ENCODE peak calls at places on chromosomes 2 and 18, in seven cellular contexts. B is fibroblast of lung; U is GM23248; R is IMR-90; Q is effector memory CD4-positive, alpha-beta T cell; I is cardiac muscle cell; A is K562. D is an unnamed sample. For H3K36me3, the result is how much of the 10 kb centered on the place peaks cover.

GRCh38 chr2:113216891-113217454 is 43.2 kb downstream of the PSD4 start:
- DNase-seq in R (no peak), Q (no peak), U (no peak), I (no peak), A (no peak), B (peak), D (no peak)

GRCh38 chr18:24827500-24827899 is 367.1 kb downstream of the HRH4 start:
- DNase-seq in A (no peak), Q (no peak), I (no peak), R (peak), U (peak), B (no peak), D (no peak)

GRCh38 chr2:68980956-68981355 is 6.5 kb downstream of the GKN1 start:
- DNase-seq in Q (no peak), A (no peak), U (no peak), R (no peak), B (peak), I (no peak), D (no peak)

GRCh38 chr2:119230630-119231185 is 7.1 kb downstream of the STEAP3 start:
- DNase-seq in A (no peak), B (peak), Q (no peak), I (no peak), U (peak), R (peak), D (no peak)

GRCh38 chr2:67215214-67215613 is 181.9 kb upstream of the ETAA1 start:
- DNase-seq in R (peak), B (peak), I (peak), U (peak), Q (no peak), A (peak), D (no peak)

GRCh38 chr18:79389689-79390088 is 6.0 kb upstream of the NFATC1 start:
- DNase-seq in B (no peak), I (no peak), Q (no peak), A (no peak), U (no peak), R (no peak), D (no peak)

GRCh38 chr2:74587664-74588277 is 33.3 kb downstream of the DOK1 start:
- DNase-seq in I (peak), Q (peak), B (peak), U (peak), A (peak), R (peak), D (peak)

GRCh38 chr18:49447810-49448745 is 12.4 kb downstream of the DYM start:
- DNase-seq in I (peak), R (peak), B (peak), U (peak), A (peak), Q (no peak), D (peak)

GRCh38 chr2:215900203-215900611 is 113.1 kb downstream of the MREG start:
- DNase-seq in A (no peak), B (peak), Q (no peak), R (peak), I (no peak), U (peak), D (no peak)

GRCh38 chr2:84836215-84836614 is 44.7 kb downstream of the TRABD2A start:
- DNase-seq in A (no peak), U (no peak), I (no peak), Q (no peak), B (no peak), R (no peak), D (no peak)

GRCh38 chr2:109727929-109728447 is 66.1 kb upstream of the RGPD5 start:
- DNase-seq in U (no peak), Q (no peak), B (no peak), R (no peak), I (no peak), A (no peak), D (no peak)

GRCh38 chr2:48120759-48121242 is 214.5 kb upstream of the FBXO11 start:
- DNase-seq in R (no peak), A (no peak), Q (no peak), B (no peak), I (no peak), U (no peak), D (no peak)

GRCh38 chr2:108573070-108573469 is 38.8 kb downstream of the LIMS1 start:
- DNase-seq in A (no peak), I (no peak), B (peak), U (peak), Q (no peak), R (peak), D (no peak)

GRCh38 chr2:70124983-70125480 is 37.8 kb downstream of the PCBP1 start:
- DNase-seq in Q (peak), I (peak), B (peak), A (peak), R (peak), U (peak), D (peak)

GRCh38 chr2:126620302-126620701 is 35.7 kb upstream of the GYPC start:
- DNase-seq in U (no peak), A (no peak), R (no peak), B (no peak), Q (no peak), I (no peak), D (no peak)

GRCh38 chr2:188623995-188624643 is 332.4 kb downstream of the GULP1 start:
- DNase-seq in U (peak), R (peak), Q (no peak), I (no peak), B (peak), A (no peak), D (no peak)

GRCh38 chr2:107712857-107713256 is 113.8 kb upstream of the RGPD4 start:
- DNase-seq in B (no peak), Q (no peak), I (no peak), U (no peak), A (no peak), R (no peak), D (peak)

GRCh38 chr2:15799432-15799827 is 140.9 kb upstream of the MYCN start:
- DNase-seq in B (no peak), R (no peak), U (no peak), Q (no peak), I (no peak), A (no peak), D (no peak)

GRCh38 chr18:46013484-46014189 is 46.5 kb upstream of the EPG5 start:
- DNase-seq in B (no peak), Q (no peak), R (no peak), I (no peak), U (peak), A (no peak), D (peak)

GRCh38 chr2:233477548-233478433 is 88.8 kb downstream of the USP40 start:
- DNase-seq in B (no peak), I (no peak), R (no peak), U (no peak), A (no peak), Q (no peak), D (no peak)

GRCh38 chr2:70984576-70985282 is 6.3 kb downstream of the ANKRD53 start:
- DNase-seq in I (peak), A (peak), B (peak), Q (peak), R (peak), U (peak), D (peak)

GRCh38 chr18:3675994-3676393 is 226.0 kb downstream of the TGIF1 start:
- DNase-seq in I (no peak), A (no peak), B (no peak), Q (no peak), R (no peak), U (no peak), D (no peak)

GRCh38 chr18:54357082-54357659 is 487 bp downstream of the STARD6 start:
- DNase-seq in U (no peak), B (no peak), Q (no peak), A (no peak), I (no peak), R (peak), D (no peak)

GRCh38 chr18:1361931-1362330 is 457.3 kb downstream of the ADCYAP1 start:
- DNase-seq in I (no peak), B (no peak), A (no peak), Q (no peak), U (no peak), R (no peak), D (no peak)

GRCh38 chr2:53216805-53217204 is 550.8 kb upstream of the CHAC2 start:
- DNase-seq in I (no peak), R (no peak), B (no peak), Q (no peak), U (no peak), A (no peak), D (no peak)

GRCh38 chr18:48699761-48700160 is 160.9 kb downstream of the CTIF start:
- DNase-seq in A (no peak), U (no peak), B (no peak), I (no peak), Q (no peak), R (no peak), D (no peak)

GRCh38 chr2:219803294-219803693 is 175.9 kb downstream of the SLC4A3 start:
- DNase-seq in Q (no peak), B (peak), R (peak), I (no peak), U (peak), A (no peak), D (no peak)

GRCh38 chr18:34993289-34993688 is 47.9 kb upstream of the MAPRE2 start:
- DNase-seq in R (no peak), I (no peak), Q (no peak), B (no peak), U (no peak), A (no peak), D (no peak)

GRCh38 chr2:44801676-44802408 is 139.7 kb upstream of the SIX3 start:
- DNase-seq in U (peak), Q (no peak), R (no peak), B (peak), I (no peak), A (no peak), D (no peak)

GRCh38 chr2:25742501-25742900 is 69.1 kb upstream of the DTNB start:
- DNase-seq in Q (no peak), A (no peak), B (no peak), R (no peak), U (no peak), I (no peak), D (no peak)

GRCh38 chr2:85604568-85605339 is 2.3 kb upstream of the TMEM150A start:
- DNase-seq in B (no peak), R (no peak), Q (no peak), A (no peak), I (no peak), U (peak), D (no peak)

GRCh38 chr2:214311031-214311533 is 99.8 kb upstream of the VWC2L start:
- DNase-seq in I (no peak), Q (no peak), U (no peak), R (no peak), B (no peak), A (no peak), D (no peak)

GRCh38 chr2:24538720-24539119 is 47.7 kb downstream of the NCOA1 start:
- DNase-seq in B (no peak), U (no peak), Q (no peak), I (no peak), R (no peak), A (no peak), D (no peak)

GRCh38 chr2:99399795-99400194 is 62.6 kb downstream of the EIF5B start:
- DNase-seq in A (no peak), Q (no peak), I (no peak), B (no peak), U (no peak), R (no peak), D (no peak)
- H3K36me3 ChIP-seq in A (half or more), Q (half or more), I (half or more), B (under half), U (half or more), R (half or more), D (half or more)

GRCh38 chr18:74775239-74775638 is 177.6 kb downstream of the ZNF407 start:
- DNase-seq in B (peak), Q (no peak), A (no peak), R (peak), U (peak), I (no peak), D (no peak)
- H3K27ac ChIP-seq in B (no peak), Q (no peak), A (no peak), R (no peak), U (no peak), I (no peak), D (no peak)

GRCh38 chr18:50633992-50634391 is 74.1 kb downstream of the MAPK4 start:
- DNase-seq in A (no peak), R (no peak), I (no peak), Q (no peak), B (no peak), U (no peak), D (no peak)

GRCh38 chr18:50642439-50642838 is 82.6 kb downstream of the MAPK4 start:
- DNase-seq in U (no peak), Q (no peak), A (no peak), I (no peak), R (no peak), B (no peak), D (no peak)

GRCh38 chr18:50637961-50638622 is 78.2 kb downstream of the MAPK4 start:
- DNase-seq in Q (no peak), U (no peak), A (no peak), B (no peak), R (no peak), I (no peak), D (no peak)

GRCh38 chr18:50636366-50637057 is 76.6 kb downstream of the MAPK4 start:
- DNase-seq in B (no peak), I (no peak), A (no peak), Q (no peak), R (no peak), U (no peak), D (no peak)

GRCh38 chr18:50638623-50639398 is 78.9 kb downstream of the MAPK4 start:
- DNase-seq in I (peak), B (no peak), Q (no peak), R (no peak), U (peak), A (no peak), D (no peak)
- H3K36me3 ChIP-seq in I (under half), B (under half), Q (under half), R (under half), U (under half), A (under half), D (under half)

GRCh38 chr2:129796216-129796615 is 183.2 kb upstream of the RAB6C start:
- DNase-seq in Q (no peak), I (no peak), B (no peak), U (no peak), R (no peak), A (no peak), D (no peak)
- H3K27ac ChIP-seq in Q (no peak), I (no peak), B (no peak), U (no peak), R (no peak), A (no peak), D (no peak)

GRCh38 chr2:164903944-164904343 is 51.4 kb downstream of the SLC38A11 start:
- DNase-seq in Q (no peak), R (no peak), B (peak), I (no peak), A (no peak), U (peak), D (no peak)
- H3K36me3 ChIP-seq in Q (under half), R (under half), B (under half), I (under half), A (under half), U (under half), D (under half)

DNA sequence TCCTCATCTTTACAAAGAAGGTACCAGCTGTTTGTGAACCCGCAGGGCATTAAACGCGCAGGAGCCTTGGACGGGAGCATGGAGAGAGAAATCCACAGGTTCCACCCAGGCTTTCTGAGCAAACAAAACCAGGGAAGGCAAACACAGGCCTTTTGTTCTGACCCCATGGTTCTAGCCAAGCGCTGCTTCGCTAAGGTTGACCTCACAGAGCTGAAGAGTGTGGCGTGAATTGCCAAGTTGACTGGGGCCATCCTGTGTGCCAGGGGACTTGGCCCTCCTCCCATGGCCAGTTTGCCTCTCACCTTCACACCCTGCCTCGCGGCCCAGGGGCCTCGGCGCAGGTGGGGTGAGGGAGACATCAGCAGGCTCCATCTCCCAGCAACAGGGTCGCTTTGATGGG is 74.1 kb downstream of the VAPA start:
- DNase-seq in U (no peak), A (no peak), I (no peak), Q (no peak), R (no peak), B (no peak), D (no peak)
- H3K27ac ChIP-seq in U (no peak), A (no peak), I (no peak), Q (no peak), R (no peak), B (no peak), D (no peak)

DNA sequence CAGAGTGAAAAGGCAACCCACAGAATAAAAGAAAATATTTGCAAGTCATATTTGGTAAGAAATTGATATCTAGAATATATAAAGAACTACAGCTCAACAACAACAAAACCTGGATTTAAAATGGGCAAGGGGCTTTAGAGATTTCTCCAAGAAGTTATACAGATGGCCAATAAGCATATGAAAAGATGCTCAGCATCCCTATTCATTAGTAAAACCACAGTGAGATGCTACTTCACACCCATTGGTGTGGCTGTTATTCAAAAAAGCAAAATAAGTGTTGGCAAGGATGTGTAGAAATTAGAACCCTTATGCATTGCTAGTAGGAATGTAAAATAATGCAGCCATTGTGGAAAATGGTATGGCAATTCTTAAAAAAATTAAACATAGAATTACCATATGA is 29.8 kb downstream of the TANK start:
- DNase-seq in A (no peak), U (no peak), B (no peak), Q (no peak), R (no peak), I (no peak), D (no peak)
- H3K36me3 ChIP-seq in A (under half), U (under half), B (under half), Q (under half), R (under half), I (under half), D (under half)

DNA sequence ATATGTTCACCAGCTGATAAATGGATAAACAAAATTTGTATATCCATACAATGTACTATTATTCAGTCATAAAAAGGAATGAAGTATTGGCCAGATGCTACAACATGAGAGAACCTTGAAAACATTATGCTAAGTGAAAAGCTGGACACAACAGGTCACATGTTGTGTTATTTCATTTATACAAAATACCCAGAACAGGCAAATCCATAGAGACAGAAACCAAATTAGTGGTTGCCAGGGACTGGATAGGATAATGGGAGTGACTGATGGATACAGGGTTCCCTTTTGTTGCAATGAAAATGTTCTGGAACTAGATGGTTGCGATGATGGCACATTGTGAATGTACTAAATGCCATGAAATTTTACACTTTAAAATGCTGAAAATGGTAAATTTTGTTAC is 10.2 kb upstream of the PCARE start:
- DNase-seq in R (no peak), B (no peak), Q (no peak), U (no peak), I (no peak), A (no peak), D (no peak)
- H3K27ac ChIP-seq in R (no peak), B (no peak), Q (no peak), U (no peak), I (no peak), A (no peak), D (no peak)

DNA sequence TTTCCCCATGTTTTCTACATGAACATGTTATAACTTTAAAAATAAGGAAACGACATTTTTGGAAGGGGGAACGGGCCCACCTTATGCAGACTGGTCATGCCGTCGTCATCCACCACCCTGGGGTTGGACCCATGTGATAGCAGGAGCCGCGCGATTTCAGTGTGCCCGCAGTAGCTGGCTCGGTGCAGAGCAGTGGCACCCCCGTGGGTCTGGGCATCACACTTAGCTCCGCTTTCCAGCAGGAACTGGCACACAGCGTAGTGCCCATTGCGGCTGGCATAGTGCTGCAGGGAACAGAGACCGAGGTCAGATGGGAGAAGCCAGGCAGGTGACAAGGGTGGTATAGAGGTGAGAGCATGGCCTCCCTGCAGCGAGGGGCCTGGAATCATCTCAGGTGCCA is 4.5 kb downstream of the ANKRD39 start:
- DNase-seq in B (no peak), U (no peak), Q (no peak), A (no peak), R (no peak), I (no peak), D (no peak)
- H3K36me3 ChIP-seq in B (under half), U (under half), Q (under half), A (half or more), R (under half), I (under half), D (under half)